ENCODE peak calls at places on chromosomes 5 and 9, in eight cellular contexts. C is smooth muscle cell of the brain vasculature, F is fibroblast of pulmonary artery, A is mesenchymal stem cell, L is NCI-H1105, N is islet precursor cell, H is GM04503, X is HFF-Myc. R is an unnamed sample.

GRCh38 chr5:122154491-122154890 is 25.1 kb downstream of the ZNF474 start:
- DNase-seq in C (no peak), F (no peak), A (no peak), L (no peak), N (no peak), H (no peak), X (no peak), R (no peak)

GRCh38 chr5:17306726-17307091 is 89.3 kb downstream of the BASP1 start:
- DNase-seq in C (no peak), F (no peak), A (no peak), L (no peak), N (no peak), H (no peak), X (no peak), R (no peak)

GRCh38 chr5:81971086-81971693 is 633 bp upstream of the ATG10 start:
- DNase-seq in C (peak), F (peak), A (peak), L (no peak), N (no peak), H (no peak), X (no peak), R (no peak)

GRCh38 chr5:120454094-120454798 is 9.9 kb upstream of the PRR16 start:
- DNase-seq in C (no peak), F (peak), A (peak), L (no peak), N (no peak), H (peak), X (no peak), R (no peak)

GRCh38 chr5:127942246-127943060 is 141.1 kb upstream of the SLC12A2 start:
- DNase-seq in C (no peak), F (peak), A (peak), L (no peak), N (no peak), H (no peak), X (no peak), R (no peak)

GRCh38 chr9:83403864-83404263 is 134.3 kb downstream of the FRMD3 start:
- DNase-seq in C (no peak), F (peak), A (no peak), L (no peak), N (peak), H (no peak), X (peak), R (no peak)

GRCh38 chr5:133606835-133607234 is 5.5 kb downstream of the FSTL4 start:
- DNase-seq in C (no peak), F (no peak), A (no peak), L (no peak), N (no peak), H (no peak), X (no peak), R (no peak)

GRCh38 chr5:133336121-133336968 is 276.0 kb downstream of the FSTL4 start:
- DNase-seq in C (no peak), F (no peak), A (no peak), L (no peak), N (no peak), H (no peak), X (no peak), R (no peak)

GRCh38 chr9:110601098-110601497 is 21.6 kb upstream of the SVEP1 start:
- DNase-seq in C (no peak), F (no peak), A (no peak), L (no peak), N (no peak), H (no peak), X (no peak), R (no peak)

GRCh38 chr5:126055348-126055729 is 367.9 kb upstream of the GRAMD2B start:
- DNase-seq in C (no peak), F (no peak), A (no peak), L (peak), N (no peak), H (no peak), X (no peak), R (no peak)

GRCh38 chr5:74199436-74200210 is 440.9 kb downstream of the ENC1 start:
- DNase-seq in C (no peak), F (no peak), A (peak), L (no peak), N (peak), H (peak), X (no peak), R (no peak)

GRCh38 chr5:77337716-77338115 is 127.2 kb downstream of the PDE8B start:
- DNase-seq in C (no peak), F (no peak), A (no peak), L (peak), N (no peak), H (no peak), X (no peak), R (no peak)

GRCh38 chr9:28212979-28213378 is 639.7 kb upstream of the C9orf72 start:
- DNase-seq in C (peak), F (peak), A (peak), L (no peak), N (no peak), H (peak), X (peak), R (no peak)

GRCh38 chr5:93622240-93622885 is 39.3 kb downstream of the NR2F1 start:
- DNase-seq in C (no peak), F (peak), A (peak), L (peak), N (no peak), H (peak), X (no peak), R (no peak)

GRCh38 chr5:181217805-181218065 is 5.3 kb upstream of the TRIM41 start:
- DNase-seq in C (no peak), F (no peak), A (no peak), L (no peak), N (no peak), H (no peak), X (no peak), R (no peak)

GRCh38 chr5:148998174-148998797 is 64.6 kb downstream of the SH3TC2 start:
- DNase-seq in C (no peak), F (peak), A (peak), L (peak), N (no peak), H (no peak), X (no peak), R (peak)

GRCh38 chr5:132485641-132486317 is 4.8 kb downstream of the IRF1 start:
- DNase-seq in C (no peak), F (no peak), A (no peak), L (no peak), N (peak), H (no peak), X (no peak), R (peak)

GRCh38 chr9:115104908-115105307 is 13.0 kb downstream of the TNC start:
- DNase-seq in C (no peak), F (no peak), A (no peak), L (no peak), N (no peak), H (no peak), X (no peak), R (no peak)

GRCh38 chr5:36279054-36279698 is 22.5 kb downstream of the RANBP3L start:
- DNase-seq in C (no peak), F (peak), A (peak), L (peak), N (no peak), H (peak), X (no peak), R (no peak)

GRCh38 chr5:115186794-115187193 is 17.1 kb upstream of the TRIM36 start:
- DNase-seq in C (no peak), F (no peak), A (no peak), L (no peak), N (no peak), H (no peak), X (no peak), R (no peak)

GRCh38 chr5:110413856-110414255 is 312.6 kb downstream of the TMEM232 start:
- DNase-seq in C (no peak), F (peak), A (peak), L (no peak), N (no peak), H (peak), X (no peak), R (no peak)

GRCh38 chr5:33725846-33726245 is 165.9 kb downstream of the ADAMTS12 start:
- DNase-seq in C (no peak), F (peak), A (peak), L (no peak), N (no peak), H (peak), X (no peak), R (no peak)

GRCh38 chr9:86816868-86817267 is 130.4 kb downstream of the GAS1 start:
- DNase-seq in C (no peak), F (no peak), A (no peak), L (no peak), N (no peak), H (no peak), X (no peak), R (no peak)

GRCh38 chr5:885529-885928 is 7.1 kb downstream of the BRD9 start:
- DNase-seq in C (no peak), F (no peak), A (no peak), L (peak), N (no peak), H (no peak), X (no peak), R (no peak)

GRCh38 chr5:124962735-124963134 is 216.3 kb upstream of the ZNF608 start:
- DNase-seq in C (no peak), F (no peak), A (no peak), L (no peak), N (no peak), H (no peak), X (no peak), R (no peak)

GRCh38 chr9:134681061-134681661 is 39.6 kb downstream of the COL5A1 start:
- DNase-seq in C (peak), F (peak), A (peak), L (no peak), N (peak), H (no peak), X (no peak), R (peak)